ENCODE peak calls at places on chromosomes 7 and 10, in five cellular contexts. One of them, this sample, is unnamed.

GRCh38 chr7:120743128-120743527 is 114.8 kb downstream of the TSPAN12 start:
- DNase-seq in endothelial cell of umbilical vein: no peak
- DNase-seq in uterus: no peak
- DNase-seq in effector memory CD4-positive, alpha-beta T cell: no peak
- DNase-seq in brain microvascular endothelial cell: no peak
- DNase-seq in this sample: no peak

GRCh38 chr10:60490013-60490412 is 100.3 kb upstream of the ANK3 start:
- DNase-seq in endothelial cell of umbilical vein: no peak
- DNase-seq in uterus: no peak
- DNase-seq in effector memory CD4-positive, alpha-beta T cell: no peak
- DNase-seq in brain microvascular endothelial cell: peak; percentile 51
- DNase-seq in this sample: no peak

GRCh38 chr10:95741807-95742528 is 14.0 kb upstream of the ENTPD1 start:
- DNase-seq in endothelial cell of umbilical vein: peak; percentile 98
- DNase-seq in uterus: peak; percentile 54
- DNase-seq in effector memory CD4-positive, alpha-beta T cell: no peak
- DNase-seq in brain microvascular endothelial cell: peak; percentile 85
- DNase-seq in this sample: no peak

GRCh38 chr7:39428221-39428620 is 138.0 kb upstream of the YAE1 start:
- DNase-seq in endothelial cell of umbilical vein: peak; percentile 29
- DNase-seq in uterus: no peak
- DNase-seq in effector memory CD4-positive, alpha-beta T cell: no peak
- DNase-seq in brain microvascular endothelial cell: peak; percentile 73
- DNase-seq in this sample: no peak

GRCh38 chr7:14389052-14389988 is 399.9 kb upstream of the ETV1 start:
- DNase-seq in endothelial cell of umbilical vein: no peak
- DNase-seq in uterus: no peak
- DNase-seq in effector memory CD4-positive, alpha-beta T cell: no peak
- DNase-seq in brain microvascular endothelial cell: no peak
- DNase-seq in this sample: no peak

GRCh38 chr7:31114593-31115343 is 62.7 kb downstream of the ADCYAP1R1 start:
- DNase-seq in endothelial cell of umbilical vein: peak; percentile 49
- DNase-seq in uterus: no peak
- DNase-seq in effector memory CD4-positive, alpha-beta T cell: no peak
- DNase-seq in brain microvascular endothelial cell: peak; percentile 54
- DNase-seq in this sample: no peak

GRCh38 chr7:148894596-148894995 is 10.5 kb upstream of the EZH2 start:
- DNase-seq in endothelial cell of umbilical vein: no peak
- DNase-seq in uterus: no peak
- DNase-seq in effector memory CD4-positive, alpha-beta T cell: no peak
- DNase-seq in brain microvascular endothelial cell: no peak
- DNase-seq in this sample: no peak

GRCh38 chr10:92124524-92125168 is 166.2 kb downstream of the CPEB3 start:
- DNase-seq in endothelial cell of umbilical vein: peak; percentile 97
- DNase-seq in uterus: no peak
- DNase-seq in effector memory CD4-positive, alpha-beta T cell: no peak
- DNase-seq in brain microvascular endothelial cell: peak; percentile 65
- DNase-seq in this sample: no peak

GRCh38 chr7:157043745-157044144 is 33.3 kb upstream of the MNX1 start:
- DNase-seq in endothelial cell of umbilical vein: no peak
- DNase-seq in uterus: no peak
- DNase-seq in effector memory CD4-positive, alpha-beta T cell: no peak
- DNase-seq in brain microvascular endothelial cell: peak; percentile 68
- DNase-seq in this sample: no peak

GRCh38 chr7:136062625-136063336 is 85.6 kb upstream of the MTPN start:
- DNase-seq in endothelial cell of umbilical vein: no peak
- DNase-seq in uterus: no peak
- DNase-seq in effector memory CD4-positive, alpha-beta T cell: no peak
- DNase-seq in brain microvascular endothelial cell: no peak
- DNase-seq in this sample: no peak
- H3K27ac ChIP-seq in endothelial cell of umbilical vein: no peak overlapping the region
- H3K27ac ChIP-seq in uterus: no peak overlapping the region
- H3K27ac ChIP-seq in effector memory CD4-positive, alpha-beta T cell: no peak overlapping the region
- H3K27ac ChIP-seq in brain microvascular endothelial cell: no peak overlapping the region
- H3K27ac ChIP-seq in this sample: no peak overlapping the region

DNA sequence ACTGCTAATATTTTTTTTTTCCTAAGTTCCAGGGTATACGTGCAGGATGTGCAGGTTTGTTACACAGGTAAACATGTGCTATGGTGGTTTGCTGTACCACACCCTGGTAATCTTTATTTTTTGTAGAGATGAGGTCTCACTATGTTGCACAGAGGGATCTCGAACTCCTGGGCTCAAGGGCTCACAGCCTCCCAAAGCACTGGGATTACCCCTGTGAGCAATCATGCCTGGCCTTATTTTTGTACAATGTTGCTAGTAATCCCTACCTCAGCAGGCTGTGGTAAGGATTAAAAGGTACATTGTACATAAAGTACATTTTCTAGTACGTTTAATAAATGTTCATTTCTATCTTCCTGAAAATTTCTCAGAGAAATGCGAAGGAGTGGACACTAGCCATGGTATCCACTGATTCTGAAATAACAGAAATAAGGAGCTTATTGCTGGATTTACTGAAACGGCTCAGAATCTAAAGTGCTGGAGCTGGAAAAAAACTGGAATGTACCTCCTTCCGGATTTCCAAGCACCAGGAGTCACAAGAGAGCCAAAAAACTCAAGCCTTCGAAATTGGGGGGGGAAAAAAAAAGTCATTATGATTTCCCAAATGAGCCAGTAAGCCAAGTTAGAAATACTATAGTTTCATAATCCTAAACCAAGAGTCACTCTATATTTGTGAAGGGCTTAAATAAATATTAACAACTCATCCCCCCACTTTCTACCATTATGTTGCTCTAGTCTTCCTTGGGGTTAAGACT is 69.6 kb downstream of the NT5C2 start:
- DNase-seq in endothelial cell of umbilical vein: no peak
- DNase-seq in uterus: no peak
- DNase-seq in effector memory CD4-positive, alpha-beta T cell: no peak
- DNase-seq in brain microvascular endothelial cell: no peak
- DNase-seq in this sample: no peak
- H3K27ac ChIP-seq in endothelial cell of umbilical vein: no peak overlapping the region
- H3K27ac ChIP-seq in uterus: peak overlapping the region; percentile 41
- H3K27ac ChIP-seq in effector memory CD4-positive, alpha-beta T cell: no peak overlapping the region
- H3K27ac ChIP-seq in brain microvascular endothelial cell: no peak overlapping the region
- H3K27ac ChIP-seq in this sample: no peak overlapping the region

GRCh38 chr7:55265836-55266235 is 99.3 kb upstream of the LANCL2 start:
- DNase-seq in endothelial cell of umbilical vein: no peak
- DNase-seq in uterus: no peak
- DNase-seq in effector memory CD4-positive, alpha-beta T cell: no peak
- DNase-seq in brain microvascular endothelial cell: no peak
- DNase-seq in this sample: no peak
- H3K27ac ChIP-seq in endothelial cell of umbilical vein: no peak overlapping the region
- H3K27ac ChIP-seq in uterus: no peak overlapping the region
- H3K27ac ChIP-seq in effector memory CD4-positive, alpha-beta T cell: no peak overlapping the region
- H3K27ac ChIP-seq in brain microvascular endothelial cell: no peak overlapping the region
- H3K27ac ChIP-seq in this sample: no peak overlapping the region

GRCh38 chr10:113221756-113222168 is 271.7 kb downstream of the TCF7L2 start:
- DNase-seq in endothelial cell of umbilical vein: no peak
- DNase-seq in uterus: no peak
- DNase-seq in effector memory CD4-positive, alpha-beta T cell: no peak
- DNase-seq in brain microvascular endothelial cell: no peak
- DNase-seq in this sample: no peak
- H3K27ac ChIP-seq in endothelial cell of umbilical vein: no peak overlapping the region
- H3K27ac ChIP-seq in uterus: no peak overlapping the region
- H3K27ac ChIP-seq in effector memory CD4-positive, alpha-beta T cell: no peak overlapping the region
- H3K27ac ChIP-seq in brain microvascular endothelial cell: no peak overlapping the region
- H3K27ac ChIP-seq in this sample: no peak overlapping the region

DNA sequence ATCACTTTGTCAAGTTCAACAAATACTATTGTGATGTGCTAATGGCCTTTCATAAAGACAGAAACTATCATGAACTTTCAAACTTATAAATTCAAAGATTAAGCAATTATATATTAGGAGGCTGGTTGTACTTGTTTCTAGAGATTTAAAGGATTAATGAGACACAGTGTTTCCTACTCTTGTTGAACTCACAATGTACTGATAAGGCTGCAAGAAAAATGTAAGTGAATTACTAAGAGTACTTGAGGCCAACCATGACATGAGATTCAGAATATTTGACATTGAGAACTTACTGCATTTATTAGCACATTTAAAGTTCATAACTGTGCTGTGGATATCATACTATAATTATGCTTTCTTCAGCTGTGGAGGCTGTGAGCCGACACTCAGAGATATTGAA is 1210.5 kb upstream of the SORCS1 start:
- DNase-seq in endothelial cell of umbilical vein: no peak
- DNase-seq in uterus: no peak
- DNase-seq in effector memory CD4-positive, alpha-beta T cell: no peak
- DNase-seq in brain microvascular endothelial cell: no peak
- DNase-seq in this sample: no peak
- H3K27ac ChIP-seq in endothelial cell of umbilical vein: no peak overlapping the region
- H3K27ac ChIP-seq in uterus: no peak overlapping the region
- H3K27ac ChIP-seq in effector memory CD4-positive, alpha-beta T cell: no peak overlapping the region
- H3K27ac ChIP-seq in brain microvascular endothelial cell: no peak overlapping the region
- H3K27ac ChIP-seq in this sample: no peak overlapping the region

GRCh38 chr7:32574626-32575025 is 79.3 kb downstream of the AVL9 start:
- DNase-seq in endothelial cell of umbilical vein: no peak
- DNase-seq in uterus: no peak
- DNase-seq in effector memory CD4-positive, alpha-beta T cell: no peak
- DNase-seq in brain microvascular endothelial cell: no peak
- DNase-seq in this sample: no peak
- H3K27ac ChIP-seq in endothelial cell of umbilical vein: no peak overlapping the region
- H3K27ac ChIP-seq in uterus: no peak overlapping the region
- H3K27ac ChIP-seq in effector memory CD4-positive, alpha-beta T cell: no peak overlapping the region
- H3K27ac ChIP-seq in brain microvascular endothelial cell: no peak overlapping the region
- H3K27ac ChIP-seq in this sample: no peak overlapping the region

GRCh38 chr10:78744521-78745090 is 324.2 kb upstream of the ZMIZ1 start:
- DNase-seq in endothelial cell of umbilical vein: peak; percentile 14
- DNase-seq in uterus: no peak
- DNase-seq in effector memory CD4-positive, alpha-beta T cell: no peak
- DNase-seq in brain microvascular endothelial cell: no peak
- DNase-seq in this sample: no peak
- H3K27ac ChIP-seq in endothelial cell of umbilical vein: no peak overlapping the region
- H3K27ac ChIP-seq in uterus: peak overlapping the region; percentile 35
- H3K27ac ChIP-seq in effector memory CD4-positive, alpha-beta T cell: no peak overlapping the region
- H3K27ac ChIP-seq in brain microvascular endothelial cell: no peak overlapping the region
- H3K27ac ChIP-seq in this sample: no peak overlapping the region

GRCh38 chr10:84258034-84258695 is 13.3 kb downstream of the RGR start:
- DNase-seq in endothelial cell of umbilical vein: no peak
- DNase-seq in uterus: no peak
- DNase-seq in effector memory CD4-positive, alpha-beta T cell: no peak
- DNase-seq in brain microvascular endothelial cell: no peak
- DNase-seq in this sample: no peak
- H3K27ac ChIP-seq in endothelial cell of umbilical vein: no peak overlapping the region
- H3K27ac ChIP-seq in uterus: no peak overlapping the region
- H3K27ac ChIP-seq in effector memory CD4-positive, alpha-beta T cell: no peak overlapping the region
- H3K27ac ChIP-seq in brain microvascular endothelial cell: no peak overlapping the region
- H3K27ac ChIP-seq in this sample: no peak overlapping the region

This sample was measured in substantia nigra.